ENCODE peak calls at places on chromosomes 16 and 17, in six cellular contexts. Y is CD8-positive, alpha-beta T cell; H is CD4-positive, CD25-positive, alpha-beta regulatory T cell; I is GM23338; S is heart left ventricle; C is ovary. G is an unnamed sample. For H3K4me1, the result is how much of the 10 kb centered on the place peaks cover.

GRCh38 chr17:65156835-65157565 is 19.8 kb downstream of the RGS9 start:
- DNase-seq in C (no peak), S (no peak), I (no peak), H (no peak), Y (no peak), G (no peak)

GRCh38 chr17:51948128-51948527 is 210.4 kb downstream of the CA10 start:
- DNase-seq in Y (no peak), H (no peak), C (no peak), S (peak), I (no peak), G (no peak)

GRCh38 chr16:86211800-86212199 is 298.5 kb upstream of the FOXF1 start:
- DNase-seq in Y (no peak), I (no peak), S (no peak), C (peak), H (peak), G (no peak)

GRCh38 chr16:80806957-80807356 is 2.6 kb upstream of the CDYL2 start:
- DNase-seq in C (no peak), Y (peak), S (peak), I (no peak), H (peak), G (no peak)

GRCh38 chr16:17541324-17541723 is 70.6 kb upstream of the XYLT1 start:
- DNase-seq in Y (no peak), S (no peak), H (no peak), C (no peak), I (no peak), G (no peak)

GRCh38 chr17:80264048-80264792 is 3.6 kb downstream of the RNF213 start:
- DNase-seq in S (no peak), I (no peak), H (peak), C (no peak), Y (peak), G (no peak)

GRCh38 chr17:66829386-66829864 is 5.5 kb upstream of the CACNG5 start:
- DNase-seq in C (no peak), S (no peak), H (peak), Y (peak), I (peak), G (peak)

GRCh38 chr16:81616321-81617020 is 162.6 kb upstream of the PLCG2 start:
- DNase-seq in C (peak), S (peak), I (no peak), Y (peak), H (peak), G (no peak)

GRCh38 chr17:64780096-64781012 is 118.2 kb upstream of the SMURF2 start:
- DNase-seq in C (no peak), I (peak), Y (peak), S (peak), H (peak), G (peak)

GRCh38 chr16:9406039-9406438 is 314.6 kb downstream of the HAPSTR1 start:
- DNase-seq in I (no peak), S (no peak), Y (no peak), C (no peak), H (no peak), G (no peak)

GRCh38 chr17:82864721-82865240 is 25.0 kb upstream of the ZNF750 start:
- DNase-seq in H (no peak), Y (no peak), I (no peak), S (peak), C (no peak), G (no peak)

GRCh38 chr17:80992077-80992947 is 671 bp downstream of the CHMP6 start:
- DNase-seq in H (no peak), C (no peak), Y (no peak), S (peak), I (peak), G (peak)

GRCh38 chr17:35568561-35568960 is 7.9 kb upstream of the SLFN14 start:
- DNase-seq in Y (no peak), H (peak), I (peak), C (no peak), S (no peak), G (peak)

GRCh38 chr16:70706948-70707465 is 21.2 kb upstream of the MTSS2 start:
- DNase-seq in Y (no peak), H (no peak), C (peak), I (no peak), S (no peak), G (no peak)

GRCh38 chr16:84310642-84311041 is 16.0 kb downstream of the WFDC1 start:
- DNase-seq in C (no peak), Y (no peak), S (no peak), H (no peak), I (no peak), G (no peak)

GRCh38 chr16:53901396-53901795 is 197.4 kb downstream of the FTO start:
- DNase-seq in S (no peak), I (no peak), H (no peak), C (no peak), Y (no peak), G (no peak)

GRCh38 chr17:51184124-51184523 is 17.9 kb downstream of the NME2 start:
- DNase-seq in I (no peak), H (no peak), Y (no peak), S (no peak), C (no peak), G (no peak)

GRCh38 chr17:36602030-36602737 is 801 bp downstream of the MRM1 start:
- DNase-seq in I (peak), Y (no peak), C (no peak), H (peak), S (no peak), G (peak)

DNA sequence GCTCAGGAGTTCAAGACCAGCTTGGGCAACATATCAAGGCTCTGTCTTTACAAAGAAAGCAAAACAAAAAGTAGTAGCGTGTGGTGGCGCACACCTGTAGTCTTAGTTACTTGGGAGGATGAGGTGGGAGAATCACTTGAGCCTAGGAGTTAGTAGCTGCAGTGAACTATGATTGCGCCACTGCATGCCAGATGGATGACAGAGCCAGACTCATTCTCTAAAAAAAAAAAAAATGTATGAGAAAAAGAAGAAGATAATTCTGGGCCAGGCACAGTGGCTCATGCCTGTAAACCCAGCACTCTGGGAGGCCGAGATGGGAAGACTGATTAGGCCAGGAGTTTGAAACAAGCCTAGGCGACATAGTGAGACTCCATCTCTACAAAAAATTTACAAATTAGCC is 28.5 kb downstream of the STAT5B start:
- DNase-seq in H (no peak), C (peak), I (no peak), S (no peak), Y (no peak), G (no peak)
- H3K4me1 ChIP-seq in H (half or more), C (under half), I (under half), S (under half), Y (under half), G (under half)

DNA sequence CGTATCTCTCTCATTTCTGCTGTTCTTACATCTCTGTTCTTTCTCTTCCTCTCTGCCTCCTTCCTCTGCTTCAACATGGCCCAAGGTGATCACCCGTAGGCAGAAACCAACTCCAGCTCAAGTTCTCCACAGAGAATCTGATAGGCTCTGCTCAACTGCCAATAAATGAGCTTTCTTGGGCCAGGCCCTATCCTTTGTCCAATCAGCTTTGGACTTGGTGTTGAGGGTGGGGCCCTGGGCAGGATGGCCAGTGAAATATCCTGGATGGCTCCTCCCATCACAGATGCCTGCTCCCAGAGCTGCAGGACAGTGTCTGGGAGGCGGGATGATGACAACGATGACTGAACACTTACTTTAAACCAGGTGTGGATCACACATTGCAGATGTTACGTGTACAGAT is 17.4 kb upstream of the BRD7 start:
- DNase-seq in S (no peak), I (no peak), C (no peak), H (no peak), Y (no peak), G (no peak)
- H3K4me1 ChIP-seq in S (under half), I (under half), C (under half), H (under half), Y (under half), G (under half)

DNA sequence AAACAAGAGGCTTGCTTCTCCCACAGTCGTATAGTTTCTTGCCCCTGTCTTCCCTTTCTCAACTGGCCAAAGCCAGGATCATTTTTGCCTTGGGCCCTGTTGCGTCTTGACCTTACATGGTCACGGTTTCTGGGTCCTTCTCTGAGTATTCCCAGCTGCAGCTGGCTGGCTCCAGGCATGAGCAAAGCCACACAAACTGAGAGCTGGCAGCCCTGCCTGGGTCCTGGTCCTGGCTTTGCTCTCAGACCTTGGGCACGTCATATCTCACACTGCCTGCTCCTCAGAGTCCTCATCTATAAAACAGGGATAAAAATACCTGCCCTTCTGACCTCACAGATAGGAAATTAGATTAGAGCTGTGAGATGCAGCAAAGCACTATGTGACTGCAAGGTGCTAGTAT is 277.6 kb downstream of the CBLN1 start:
- DNase-seq in I (no peak), H (no peak), Y (no peak), S (no peak), C (no peak), G (no peak)
- H3K4me1 ChIP-seq in I (under half), H (under half), Y (under half), S (under half), C (under half), G (under half)

GRCh38 chr17:78884876-78885667 is 17.9 kb downstream of the CEP295NL start:
- DNase-seq in H (no peak), S (no peak), C (no peak), I (no peak), Y (no peak), G (no peak)

GRCh38 chr17:78883533-78884131 is 19.4 kb downstream of the CEP295NL start:
- DNase-seq in Y (no peak), S (peak), H (no peak), C (peak), I (peak), G (peak)

GRCh38 chr17:78884148-78884870 is 18.7 kb downstream of the CEP295NL start:
- DNase-seq in Y (no peak), C (no peak), S (peak), I (peak), H (no peak), G (no peak)

GRCh38 chr17:78883090-78883532 is 19.9 kb downstream of the CEP295NL start:
- DNase-seq in H (peak), C (peak), S (peak), I (no peak), Y (no peak), G (peak)

GRCh38 chr17:78882546-78883089 is 20.4 kb downstream of the CEP295NL start:
- DNase-seq in S (no peak), C (no peak), H (no peak), I (no peak), Y (no peak), G (no peak)
- H3K4me1 ChIP-seq in S (half or more), C (under half), H (under half), I (under half), Y (under half), G (under half)

DNA sequence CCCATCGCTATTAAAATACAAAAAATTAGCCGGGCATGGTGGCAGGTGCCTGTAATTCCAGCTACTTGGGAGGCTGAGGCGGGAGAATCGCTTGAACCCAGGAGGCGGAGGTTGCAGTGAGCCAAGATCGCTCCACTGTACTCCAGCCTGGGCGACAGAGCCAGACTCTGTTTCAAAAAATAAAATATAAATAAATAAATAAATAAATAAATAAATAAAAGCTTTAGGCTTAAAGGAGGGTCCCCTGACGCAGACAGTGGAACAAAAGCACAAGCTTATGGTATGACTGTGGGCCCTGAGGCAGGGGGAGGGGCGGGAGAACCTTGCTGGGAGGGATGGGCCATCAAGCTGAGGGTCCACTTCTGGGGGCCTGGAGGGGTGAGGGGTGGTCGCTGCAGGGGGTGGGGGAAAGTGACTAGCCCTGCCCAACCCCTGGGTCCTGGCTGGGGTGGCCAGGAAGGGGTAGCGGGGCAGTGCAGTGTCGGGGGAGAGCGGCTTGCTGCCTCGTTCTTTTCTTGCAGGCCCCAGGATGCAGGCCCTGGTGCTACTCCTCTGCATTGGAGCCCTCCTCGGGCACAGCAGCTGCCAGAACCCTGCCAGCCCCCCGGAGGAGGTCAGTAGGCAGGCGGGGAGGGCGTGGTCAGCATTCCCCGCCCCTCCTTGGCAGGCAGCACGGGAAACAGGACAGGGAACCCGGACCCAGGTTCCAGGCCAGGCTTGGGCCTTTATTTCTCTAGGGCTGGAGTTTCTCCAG is 4.7 kb downstream of the SERPINF1 start:
- DNase-seq in I (no peak), Y (no peak), C (no peak), S (peak), H (no peak), G (no peak)
- H3K4me1 ChIP-seq in I (under half), Y (half or more), C (under half), S (under half), H (under half), G (under half)

DNA sequence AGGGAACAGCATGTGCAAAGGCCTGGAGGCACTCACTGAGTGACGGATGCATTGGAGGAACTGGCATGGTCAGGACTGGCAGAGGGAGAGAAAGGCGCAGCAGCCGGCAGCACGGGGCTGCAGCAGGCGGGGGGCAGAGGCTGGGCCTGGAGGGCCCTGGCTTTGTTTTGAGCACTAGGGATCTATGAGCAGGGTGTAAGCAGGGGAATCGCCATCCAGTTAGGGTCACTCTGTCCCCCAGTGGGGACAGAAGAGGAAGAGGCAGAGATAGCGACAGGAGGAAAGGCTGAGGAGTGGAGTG is 14.2 kb downstream of the HSD11B2 start:
- DNase-seq in S (no peak), C (no peak), H (no peak), Y (no peak), I (no peak), G (no peak)
- H3K4me1 ChIP-seq in S (half or more), C (half or more), H (under half), Y (under half), I (under half), G (half or more)

DNA sequence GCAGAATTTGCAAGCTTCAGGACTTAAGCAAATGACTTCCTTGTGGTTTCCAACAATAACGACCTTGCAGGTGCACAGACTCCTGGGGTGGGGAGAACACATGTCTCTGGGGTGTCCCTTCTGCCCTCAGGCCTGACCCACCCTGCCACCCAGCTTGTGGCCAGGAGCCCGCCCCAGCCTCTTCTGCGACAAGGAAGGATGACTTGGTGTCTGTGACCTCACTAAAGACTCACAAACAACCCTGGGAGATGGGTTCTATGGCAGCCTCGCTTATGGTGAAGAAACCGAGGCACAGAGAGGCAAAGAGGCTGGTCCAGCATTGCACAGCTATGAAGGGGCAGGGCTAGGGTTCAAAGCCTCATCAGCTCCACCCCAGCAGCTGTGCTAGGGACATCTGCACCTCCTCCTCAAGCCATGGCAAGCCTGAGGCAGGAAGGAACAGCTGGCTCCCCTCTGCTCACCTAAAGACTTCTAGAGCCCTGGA is 2.6 kb downstream of the ATP2A3 start:
- DNase-seq in Y (no peak), I (no peak), C (no peak), H (peak), S (no peak), G (no peak)
- H3K4me1 ChIP-seq in Y (half or more), I (under half), C (under half), H (half or more), S (under half), G (half or more)

G was measured in body of pancreas.